ENCODE peak calls at places on chromosomes 6 and 20, in eight cellular contexts. Z, P, S, V, G, U, A and L are unnamed samples.

GRCh38 chr20:62219992-62220665 is at the start of gene HRH3:
- DNase-seq in U (peak; percentile 73), S (peak; percentile 81), P (peak; percentile 34), Z (no peak), A (peak; percentile 16), V (no peak), G (peak; percentile 83), L (no peak)

GRCh38 chr6:31041372-31041974 is 31.2 kb downstream of the MUC22 start:
- DNase-seq in G (no peak), U (no peak), S (no peak), Z (no peak), A (no peak), V (no peak), P (no peak), L (no peak)

GRCh38 chr6:99119109-99120031 is 171.6 kb upstream of the FBXL4 start:
- DNase-seq in V (peak; percentile 4), G (peak; percentile 41), S (peak; percentile 23), Z (peak; percentile 39), P (peak; percentile 47), A (peak; percentile 29), U (no peak), L (no peak)

GRCh38 chr6:138086573-138087196 is 20.5 kb downstream of the PERP start:
- DNase-seq in S (no peak), A (peak; percentile 74), U (peak; percentile 17), G (no peak), V (peak; percentile 53), P (no peak), Z (peak; percentile 83), L (no peak)

GRCh38 chr6:21159465-21159864 is 434.1 kb upstream of the SOX4 start:
- DNase-seq in U (no peak), V (no peak), G (no peak), Z (no peak), P (no peak), S (no peak), A (no peak), L (no peak)

GRCh38 chr20:31666258-31667042 is 28.7 kb downstream of the COX4I2 start:
- DNase-seq in V (no peak), Z (no peak), S (no peak), G (no peak), A (no peak), U (no peak), P (no peak), L (peak; percentile 58)

GRCh38 chr6:100823041-100823440 is 58.1 kb downstream of the ASCC3 start:
- DNase-seq in G (no peak), S (no peak), P (no peak), A (no peak), Z (no peak), U (no peak), V (no peak), L (no peak)

GRCh38 chr6:142387997-142388815 is 86.4 kb downstream of the ADGRG6 start:
- DNase-seq in V (no peak), U (no peak), P (peak; percentile 78), G (no peak), Z (peak; percentile 74), A (peak; percentile 49), S (no peak), L (no peak)

GRCh38 chr6:133892444-133893323 is 3.8 kb downstream of the TCF21 start:
- DNase-seq in A (no peak), G (no peak), P (no peak), V (no peak), Z (peak; percentile 65), S (peak; percentile 17), U (peak; percentile 40), L (no peak)

GRCh38 chr6:42403415-42403814 is 48.3 kb downstream of the TRERF1 start:
- DNase-seq in G (no peak), P (no peak), U (no peak), A (peak; percentile 56), Z (peak; percentile 40), V (no peak), S (no peak), L (no peak)

GRCh38 chr6:170229396-170229795 is 61.5 kb downstream of the DLL1 start:
- DNase-seq in U (no peak), A (no peak), G (no peak), P (no peak), S (no peak), V (no peak), Z (no peak), L (no peak)

GRCh38 chr6:105968955-105969333 is 117.2 kb upstream of the PRDM1 start:
- DNase-seq in U (no peak), Z (no peak), P (no peak), V (no peak), G (no peak), S (no peak), A (no peak), L (no peak)

GRCh38 chr6:32107447-32107846 is 1.7 kb downstream of the TNXB start:
- DNase-seq in U (no peak), Z (no peak), P (peak; percentile 83), S (no peak), V (no peak), G (no peak), A (no peak), L (no peak)

GRCh38 chr20:50533061-50533460 is 22.9 kb downstream of the PTPN1 start:
- DNase-seq in U (no peak), G (no peak), Z (peak; percentile 81), A (no peak), P (no peak), S (no peak), V (no peak), L (no peak)

DNA sequence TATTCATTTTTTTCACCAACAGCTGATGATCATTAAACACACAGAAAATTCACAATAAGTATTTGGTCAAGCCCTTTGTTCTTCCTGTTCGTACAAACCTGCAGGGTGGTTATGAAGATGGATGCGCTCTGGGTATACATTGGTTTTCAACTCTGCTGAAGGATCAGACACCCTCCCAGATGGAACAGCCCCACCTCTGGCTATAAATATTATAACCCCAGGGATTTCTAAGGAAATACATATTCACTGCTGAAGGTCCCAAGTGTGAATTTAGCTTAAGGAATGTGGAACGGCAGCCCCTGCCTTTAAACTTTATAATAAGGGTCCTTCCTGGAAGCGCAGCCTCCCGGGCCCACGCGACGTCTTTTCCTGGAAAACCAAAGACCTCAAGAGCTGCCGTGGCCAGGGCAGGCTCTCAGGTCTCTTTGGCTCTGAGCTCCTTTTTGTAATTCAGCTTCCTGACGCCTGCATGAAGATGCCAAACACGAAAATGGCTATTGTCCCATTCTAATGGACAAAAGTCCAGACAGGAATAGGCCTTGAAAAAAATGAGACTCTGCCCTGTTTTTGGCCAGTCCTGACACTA is 172.4 kb upstream of the SSTR4 start:
- DNase-seq in U (no peak), V (no peak), G (no peak), A (no peak), Z (no peak), P (no peak), S (no peak), L (no peak)
- TF ChIP-seq CTCF in U (no peak), V (no peak), G (no peak), A (no peak), Z (no peak), P (peak; percentile 14), S (no peak), L (no peak)

DNA sequence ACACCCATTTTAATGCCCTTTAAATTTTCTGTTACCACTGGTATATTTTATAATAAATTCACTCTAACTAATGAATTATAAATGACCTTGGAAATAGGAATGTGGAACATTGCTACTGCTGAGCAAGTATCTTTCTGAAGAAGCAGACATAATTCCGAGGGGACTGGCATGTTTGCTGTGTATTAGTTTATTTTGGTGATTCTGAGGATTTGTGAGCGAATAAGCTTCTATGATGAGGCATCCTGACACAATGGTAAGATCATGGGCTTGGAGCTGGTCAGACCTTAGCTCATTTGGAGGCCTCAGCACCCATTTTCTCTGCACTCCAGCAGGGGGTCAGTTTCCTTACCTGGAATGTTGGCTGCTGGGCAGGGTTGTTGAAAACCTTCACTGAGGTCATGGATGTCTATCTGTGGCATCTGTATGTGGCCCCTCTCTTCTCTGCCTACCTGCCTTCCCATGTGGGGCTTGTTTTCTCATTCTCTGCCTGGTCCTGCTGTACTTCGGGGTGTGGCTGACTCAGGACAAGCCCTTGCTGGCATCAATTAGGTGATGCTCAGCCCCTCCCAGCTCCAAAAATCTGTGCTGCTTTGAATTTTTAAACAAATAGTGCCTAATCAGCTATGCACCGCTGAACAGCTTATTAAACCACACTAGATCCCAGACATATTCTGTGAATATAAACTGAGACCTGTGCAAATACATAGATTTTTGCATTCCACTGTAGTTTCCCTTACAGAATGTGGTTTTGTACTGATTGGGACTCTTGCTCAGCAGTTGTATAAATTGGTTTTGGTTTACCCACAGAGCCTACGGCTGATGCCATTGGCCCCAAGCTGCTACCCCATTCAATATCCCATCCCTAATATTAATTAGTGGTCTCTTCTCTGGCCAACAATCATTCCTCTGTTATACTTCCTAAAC is 10.7 kb downstream of the ARID1B start:
- DNase-seq in Z (no peak), P (no peak), V (no peak), S (no peak), A (peak; percentile 22), G (no peak), U (no peak), L (no peak)
- TF ChIP-seq CTCF in Z (no peak), P (no peak), V (no peak), S (no peak), A (no peak), G (no peak), U (no peak), L (no peak)

GRCh38 chr20:59579404-59580207 is 24.7 kb upstream of the PHACTR3 start:
- DNase-seq in Z (no peak), V (no peak), S (no peak), P (no peak), G (no peak), U (no peak), A (no peak), L (no peak)

GRCh38 chr20:59578602-59579403 is 25.5 kb upstream of the PHACTR3 start:
- DNase-seq in U (no peak), A (no peak), P (no peak), S (no peak), G (no peak), V (no peak), Z (no peak), L (no peak)

GRCh38 chr20:59577037-59577808 is 27.1 kb upstream of the PHACTR3 start:
- DNase-seq in S (no peak), P (no peak), A (no peak), V (no peak), Z (no peak), G (no peak), U (no peak), L (no peak)

GRCh38 chr20:59576216-59576953 is 28.0 kb upstream of the PHACTR3 start:
- DNase-seq in Z (no peak), G (no peak), V (no peak), A (no peak), S (no peak), U (peak; percentile 24), P (no peak), L (no peak)

GRCh38 chr20:59577809-59578601 is 26.3 kb upstream of the PHACTR3 start:
- DNase-seq in Z (no peak), U (no peak), S (no peak), G (no peak), V (no peak), P (no peak), A (no peak), L (no peak)
- TF ChIP-seq CTCF in Z (no peak), U (no peak), S (no peak), G (no peak), V (no peak), P (no peak), A (no peak), L (no peak)

DNA sequence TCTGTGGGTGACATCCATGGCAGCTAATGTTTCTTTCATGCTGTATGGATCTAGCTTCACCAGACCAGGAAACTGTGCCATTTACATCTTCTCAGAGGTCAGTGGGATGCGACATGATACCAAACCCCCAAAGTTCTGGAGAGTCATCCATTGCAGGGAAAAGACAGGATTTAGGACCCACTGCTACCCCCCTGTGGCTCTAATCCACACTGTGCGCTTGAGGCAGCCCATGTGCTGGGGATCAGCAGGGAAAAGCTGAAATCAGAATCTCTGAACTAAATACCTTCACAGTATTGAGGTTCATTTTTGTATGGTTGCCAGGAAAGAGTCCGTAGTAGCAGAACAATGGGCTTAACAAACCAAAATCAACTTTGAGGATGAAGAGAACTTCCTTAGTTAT is 164.4 kb downstream of the TMEM242 start:
- DNase-seq in U (no peak), P (no peak), S (no peak), Z (no peak), A (no peak), V (no peak), G (no peak), L (no peak)
- TF ChIP-seq CTCF in U (no peak), P (no peak), S (peak; percentile 21), Z (no peak), A (no peak), V (peak; percentile 16), G (no peak), L (no peak)